ENCODE peak calls at places on chromosome 11, in six cellular contexts. D is GM12878, V is IMR-90, Y is SK-N-SH, C is HepG2, B is K562. R is an unnamed sample.

GRCh38 chr11:46906596-46906995 is 11.8 kb downstream of the LRP4 start:
- DNase-seq in B (peak), C (no peak), V (peak), D (no peak), Y (no peak), R (no peak)

GRCh38 chr11:64334764-64335741 is 5.0 kb upstream of the CCDC88B start:
- DNase-seq in B (peak), V (peak), D (peak), C (peak), Y (peak), R (peak)

GRCh38 chr11:76787271-76787670 is 4.1 kb downstream of the TSKU start:
- DNase-seq in V (no peak), D (no peak), C (no peak), Y (no peak), B (no peak), R (no peak)

GRCh38 chr11:112694813-112695212 is 266.4 kb upstream of the NCAM1 start:
- DNase-seq in B (no peak), D (no peak), Y (no peak), V (no peak), C (no peak), R (peak)

GRCh38 chr11:64023731-64024710 is 11.7 kb upstream of the FLRT1 start:
- DNase-seq in V (no peak), B (no peak), Y (no peak), C (no peak), D (no peak), R (no peak)

GRCh38 chr11:13260196-13260962 is 17.2 kb upstream of the BMAL1 start:
- DNase-seq in Y (no peak), C (no peak), B (no peak), V (no peak), D (no peak), R (no peak)

GRCh38 chr11:41320233-41320993 is 139.0 kb downstream of the LRRC4C start:
- DNase-seq in B (no peak), Y (no peak), C (no peak), V (no peak), D (no peak), R (no peak)

GRCh38 chr11:131609317-131609716 is 238.9 kb downstream of the NTM start:
- DNase-seq in D (no peak), B (no peak), V (peak), C (no peak), Y (no peak), R (no peak)

GRCh38 chr11:47765086-47765485 is 2.1 kb downstream of the FNBP4 start:
- DNase-seq in C (no peak), Y (no peak), B (no peak), V (peak), D (no peak), R (no peak)

GRCh38 chr11:291281-292210 is 2.6 kb downstream of the PGGHG start:
- DNase-seq in D (no peak), C (no peak), V (no peak), B (no peak), Y (no peak), R (no peak)

GRCh38 chr11:127624455-127624854 is 623.9 kb upstream of the KIRREL3 start:
- DNase-seq in C (no peak), V (peak), D (no peak), B (no peak), Y (no peak), R (no peak)

GRCh38 chr11:126360049-126360446 is 4.6 kb downstream of the ST3GAL4 start:
- DNase-seq in Y (no peak), D (no peak), V (no peak), B (no peak), C (no peak), R (no peak)

GRCh38 chr11:126363706-126364245 is 8.3 kb downstream of the ST3GAL4 start:
- DNase-seq in Y (no peak), V (no peak), B (no peak), D (no peak), C (no peak), R (no peak)

GRCh38 chr11:126361400-126361799 is 5.9 kb downstream of the ST3GAL4 start:
- DNase-seq in D (no peak), V (no peak), C (no peak), Y (no peak), B (no peak), R (no peak)

GRCh38 chr11:126366064-126366822 is 10.8 kb downstream of the ST3GAL4 start:
- DNase-seq in V (no peak), B (no peak), C (no peak), Y (no peak), D (no peak), R (no peak)

GRCh38 chr11:126362879-126363655 is 7.6 kb downstream of the ST3GAL4 start:
- DNase-seq in C (no peak), Y (no peak), B (no peak), D (no peak), V (no peak), R (no peak)
- TF ChIP-seq SMC3 in C (no peak), Y (no peak), B (no peak), D (no peak), V (no peak), R (no peak)

GRCh38 chr11:6817668-6818067 is 18.2 kb upstream of the OR6A2 start:
- DNase-seq in C (no peak), Y (no peak), V (peak), B (no peak), D (no peak), R (no peak)

GRCh38 chr11:6813651-6814050 is 14.2 kb upstream of the OR6A2 start:
- DNase-seq in D (no peak), C (no peak), B (no peak), V (no peak), Y (no peak), R (no peak)

GRCh38 chr11:6812391-6813005 is 13.0 kb upstream of the OR6A2 start:
- DNase-seq in V (peak), C (peak), Y (peak), D (peak), B (peak), R (peak)
- TF ChIP-seq RAD21 in V (peak), C (no peak), Y (peak), D (peak), B (peak), R (no peak)

GRCh38 chr11:71332046-71332445 is 79.7 kb upstream of the SHANK2 start:
- DNase-seq in V (no peak), D (no peak), B (no peak), C (no peak), Y (no peak), R (no peak)
- TF ChIP-seq SMC3 in V (no peak), D (no peak), B (no peak), C (no peak), Y (no peak), R (no peak)

DNA sequence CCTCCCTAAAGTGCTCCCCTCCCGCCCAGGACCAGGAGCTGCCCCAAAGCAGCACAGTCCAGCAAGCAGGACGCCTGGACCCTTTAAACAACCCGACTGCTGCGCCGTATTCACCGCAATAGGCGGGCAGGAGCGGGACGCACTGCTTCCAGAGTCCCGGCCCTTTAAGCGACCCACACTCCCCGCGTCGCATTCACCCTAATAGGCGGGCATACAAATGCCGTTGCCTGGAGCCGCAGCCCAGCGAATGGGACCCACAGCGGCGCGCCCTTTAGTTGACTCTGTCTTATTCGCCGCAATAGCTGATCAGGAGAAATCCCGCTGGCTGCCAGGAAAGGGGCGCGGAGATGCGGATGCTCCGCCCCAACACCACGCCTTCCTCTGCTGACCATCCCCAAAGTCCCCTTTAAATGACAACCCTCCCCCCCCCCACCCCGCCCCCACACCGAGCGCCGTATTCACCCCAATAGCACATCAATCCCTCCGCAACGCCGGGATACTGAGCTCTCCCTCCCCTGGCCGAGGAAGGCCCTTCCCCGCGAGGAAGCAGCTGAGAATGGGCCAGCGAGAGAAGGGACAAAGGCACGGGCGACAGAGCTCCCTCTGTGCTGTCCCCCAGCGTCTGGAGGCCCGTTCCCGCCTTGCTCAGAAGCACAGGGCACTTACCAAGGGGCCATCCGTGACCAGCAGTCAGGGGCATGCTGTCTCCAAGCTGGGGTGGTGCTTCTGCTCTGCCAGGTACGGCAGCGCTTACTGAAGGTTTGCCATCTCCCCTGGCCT is 4.7 kb downstream of the OSBPL5 start:
- DNase-seq in Y (peak), B (no peak), D (no peak), C (no peak), V (peak), R (no peak)
- TF ChIP-seq RAD21 in Y (no peak), B (no peak), D (no peak), C (no peak), V (no peak), R (no peak)

DNA sequence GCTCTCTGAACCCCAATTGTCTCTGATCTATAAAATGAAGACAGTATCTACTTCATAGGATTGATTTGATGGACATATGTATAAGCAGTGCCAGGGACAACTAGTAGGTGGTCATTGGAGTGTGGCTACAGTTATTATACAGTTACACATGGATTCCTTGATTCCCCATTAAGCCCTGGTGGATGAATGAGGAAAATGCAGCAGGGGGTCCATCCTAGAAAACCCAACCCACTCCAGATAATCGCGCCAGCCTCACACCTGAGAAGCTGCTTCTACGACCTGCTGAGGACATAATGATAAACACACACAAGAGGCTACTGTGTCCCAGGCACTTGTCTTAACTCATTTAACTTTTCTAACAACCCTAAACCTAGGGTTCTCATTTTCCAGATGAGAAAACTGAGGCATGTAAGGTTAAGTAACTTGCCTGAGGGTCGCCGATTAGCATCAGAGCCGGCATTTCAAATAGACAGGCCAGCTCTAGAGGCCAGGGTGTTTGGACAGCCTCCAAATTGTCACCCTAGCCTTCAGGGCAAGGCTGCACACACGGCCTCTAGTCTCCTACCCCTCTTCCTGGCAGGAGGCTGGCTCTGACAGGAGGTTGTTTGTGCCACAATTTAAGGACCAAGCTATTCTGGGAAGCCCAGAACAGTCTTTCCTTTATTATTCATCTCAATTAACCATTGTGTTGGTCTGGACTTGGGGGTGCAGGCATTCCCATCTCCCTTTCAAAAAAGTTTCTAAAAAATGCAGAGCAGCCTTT is 3.8 kb upstream of the C11orf91 start:
- DNase-seq in V (no peak), D (no peak), B (no peak), Y (no peak), C (no peak), R (no peak)
- TF ChIP-seq SMC3 in V (no peak), D (no peak), B (no peak), Y (no peak), C (no peak), R (no peak)

GRCh38 chr11:60785806-60786361 is 751 bp downstream of the MS4A10 start:
- DNase-seq in B (peak), C (no peak), D (no peak), V (peak), Y (no peak), R (no peak)
- TF ChIP-seq RAD21 in B (no peak), C (no peak), D (no peak), V (no peak), Y (no peak), R (no peak)

GRCh38 chr11:45774023-45774655 is 30.8 kb upstream of the SLC35C1 start:
- DNase-seq in D (no peak), Y (no peak), C (no peak), V (no peak), B (no peak), R (no peak)

GRCh38 chr11:45778341-45778740 is 26.6 kb upstream of the SLC35C1 start:
- DNase-seq in Y (no peak), V (no peak), C (no peak), B (no peak), D (no peak), R (no peak)

GRCh38 chr11:45777127-45777969 is 27.6 kb upstream of the SLC35C1 start:
- DNase-seq in B (no peak), D (no peak), C (no peak), Y (no peak), V (no peak), R (no peak)

GRCh38 chr11:45774786-45775185 is 30.2 kb upstream of the SLC35C1 start:
- DNase-seq in C (no peak), V (no peak), Y (no peak), D (no peak), B (no peak), R (no peak)

DNA sequence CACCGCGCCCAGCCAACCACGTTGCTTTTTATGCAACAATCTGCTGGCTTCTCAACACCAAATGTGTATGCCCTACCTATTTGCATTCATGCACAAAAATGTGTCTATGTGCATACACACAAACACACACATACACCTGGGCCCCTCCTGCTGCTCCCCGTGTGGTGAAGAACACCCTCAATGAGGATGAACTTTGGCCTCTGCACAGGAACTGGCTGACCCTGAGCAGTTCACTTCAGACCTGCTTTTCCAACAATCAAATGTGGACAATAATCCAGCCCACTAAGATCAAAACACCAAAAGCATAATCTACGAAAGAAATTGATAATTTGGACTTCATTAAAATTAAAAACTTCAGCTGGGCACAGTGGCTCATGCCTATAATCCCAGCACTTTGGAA is 25.3 kb upstream of the SLC35C1 start:
- DNase-seq in D (no peak), Y (no peak), B (no peak), V (no peak), C (no peak), R (no peak)
- TF ChIP-seq SMC3 in D (no peak), Y (no peak), B (no peak), V (no peak), C (no peak), R (no peak)

GRCh38 chr11:102269927-102270326 is 47.4 kb upstream of the BIRC3 start:
- DNase-seq in D (no peak), V (peak), B (no peak), Y (no peak), C (no peak), R (no peak)

GRCh38 chr11:102266111-102266510 is 51.2 kb upstream of the BIRC3 start:
- DNase-seq in C (no peak), D (no peak), V (no peak), B (no peak), Y (no peak), R (no peak)

GRCh38 chr11:102268985-102269470 is 48.3 kb upstream of the BIRC3 start:
- DNase-seq in C (no peak), V (no peak), Y (no peak), B (no peak), D (no peak), R (no peak)

GRCh38 chr11:102268083-102268984 is 49.0 kb upstream of the BIRC3 start:
- DNase-seq in V (peak), Y (peak), C (peak), B (peak), D (peak), R (peak)

GRCh38 chr11:102267602-102268001 is 49.7 kb upstream of the BIRC3 start:
- DNase-seq in D (no peak), V (peak), B (peak), C (no peak), Y (no peak), R (peak)
- TF ChIP-seq RAD21 in D (no peak), V (no peak), B (no peak), C (no peak), Y (no peak), R (no peak)

GRCh38 chr11:118634435-118635236 is 27.2 kb downstream of the PHLDB1 start:
- DNase-seq in Y (peak), C (peak), V (peak), B (peak), D (no peak), R (no peak)
- TF ChIP-seq SMC3 in Y (no peak), C (no peak), V (no peak), B (no peak), D (no peak), R (no peak)